ENCODE peak calls at places on chromosomes 13 and 19, in seven cellular contexts. V is neuronal stem cell, O is caudate nucleus, C is psoas muscle, Q is NCI-H446, W is EL, S is NCI-H345. N is an unnamed sample.

GRCh38 chr13:76014618-76015315 is 378.6 kb downstream of the LMO7 start:
- DNase-seq in W (peak; percentile 8), O (no peak), Q (no peak), C (no peak), V (no peak), S (no peak), N (peak; percentile 32)

GRCh38 chr13:43229506-43229905 is 206.1 kb downstream of the DNAJC15 start:
- DNase-seq in S (no peak), V (no peak), Q (peak; percentile 67), W (peak; percentile 87), O (no peak), C (no peak), N (peak; percentile 75)

GRCh38 chr13:40589285-40590109 is 76.9 kb downstream of the FOXO1 start:
- DNase-seq in C (peak; percentile 62), W (peak; percentile 31), S (no peak), V (peak; percentile 18), Q (peak; percentile 52), O (no peak), N (peak; percentile 70)

GRCh38 chr13:72253754-72254153 is 386.8 kb upstream of the DACH1 start:
- DNase-seq in C (no peak), V (no peak), Q (no peak), S (no peak), W (no peak), O (no peak), N (no peak)

GRCh38 chr13:78398743-78399410 is 204.5 kb downstream of the POU4F1 start:
- DNase-seq in C (no peak), O (no peak), W (no peak), S (no peak), Q (no peak), V (no peak), N (no peak)

GRCh38 chr13:77305276-77305675 is 21.6 kb downstream of the MYCBP2 start:
- DNase-seq in W (no peak), Q (no peak), C (no peak), O (no peak), V (no peak), S (no peak), N (peak; percentile 19)

GRCh38 chr13:43300817-43301216 is 277.4 kb downstream of the DNAJC15 start:
- DNase-seq in V (no peak), S (no peak), Q (peak; percentile 12), C (no peak), W (peak; percentile 71), O (no peak), N (no peak)

GRCh38 chr19:17235618-17236413 is 9.8 kb downstream of the OCEL1 start:
- DNase-seq in C (peak; percentile 86), S (peak; percentile 60), W (peak; percentile 79), V (peak; percentile 74), Q (peak; percentile 63), O (peak; percentile 19), N (peak; percentile 79)

GRCh38 chr19:39078436-39079200 is 5.5 kb upstream of the ACP7 start:
- DNase-seq in Q (no peak), O (peak; percentile 63), V (no peak), W (peak; percentile 97), S (no peak), C (no peak), N (peak; percentile 90)

GRCh38 chr19:10699650-10700335 is 1.4 kb upstream of the QTRT1 start:
- DNase-seq in S (peak; percentile 22), V (no peak), W (peak; percentile 66), O (no peak), Q (peak; percentile 77), C (no peak), N (peak; percentile 79)

GRCh38 chr19:55688422-55689218 is 13.6 kb downstream of the EPN1 start:
- DNase-seq in V (no peak), C (peak; percentile 44), Q (no peak), O (no peak), S (no peak), W (no peak), N (no peak)

GRCh38 chr19:7622933-7623685 is 6.2 kb downstream of the XAB2 start:
- DNase-seq in V (no peak), S (no peak), W (no peak), O (no peak), C (peak; percentile 35), Q (no peak), N (no peak)

GRCh38 chr13:100815476-100816046 is 141.0 kb upstream of the TMTC4 start:
- DNase-seq in O (no peak), C (no peak), V (no peak), Q (peak; percentile 14), W (no peak), S (no peak), N (no peak)

GRCh38 chr19:46515879-46516350 is 20.2 kb upstream of the PNMA8B start:
- DNase-seq in O (no peak), C (no peak), W (peak; percentile 44), V (no peak), Q (peak; percentile 67), S (peak; percentile 11), N (peak; percentile 67)

GRCh38 chr13:45257638-45258338 is 56.9 kb upstream of the KCTD4 start:
- DNase-seq in C (no peak), Q (no peak), W (peak; percentile 56), V (no peak), S (no peak), O (no peak), N (no peak)

GRCh38 chr19:3576696-3577443 is 4.1 kb downstream of the HMG20B start:
- DNase-seq in Q (no peak), C (peak; percentile 83), S (no peak), W (no peak), O (peak; percentile 10), V (no peak), N (peak; percentile 69)

GRCh38 chr19:39212377-39212742 is 8.3 kb upstream of the SYCN start:
- DNase-seq in Q (peak; percentile 17), V (no peak), W (peak; percentile 26), C (no peak), O (no peak), S (peak; percentile 35), N (peak; percentile 14)

GRCh38 chr13:53121879-53122278 is 93.3 kb downstream of the OLFM4 start:
- DNase-seq in V (no peak), Q (no peak), W (no peak), O (no peak), S (no peak), C (no peak), N (no peak)

GRCh38 chr13:49220035-49220855 is at the start of gene MLNR:
- DNase-seq in C (peak; percentile 58), W (no peak), S (peak; percentile 7), Q (peak; percentile 5), O (no peak), V (peak; percentile 35), N (no peak)

GRCh38 chr13:48840366-48840765 is 135.3 kb upstream of the FNDC3A start:
- DNase-seq in C (no peak), S (no peak), Q (no peak), O (no peak), V (no peak), W (no peak), N (no peak)

GRCh38 chr19:8242212-8242821 is 33.1 kb downstream of the CERS4 start:
- DNase-seq in Q (no peak), C (no peak), O (no peak), S (no peak), V (no peak), W (no peak), N (no peak)

GRCh38 chr13:101065314-101065713 is 351.0 kb downstream of the NALCN start:
- DNase-seq in C (no peak), S (no peak), W (peak; percentile 2), O (no peak), V (no peak), Q (no peak), N (peak; percentile 84)

GRCh38 chr13:47610687-47611086 is 390.4 kb downstream of the SUCLA2 start:
- DNase-seq in W (no peak), O (no peak), S (no peak), Q (no peak), C (no peak), V (no peak), N (no peak)

GRCh38 chr13:29551214-29551613 is 44.3 kb downstream of the SLC7A1 start:
- DNase-seq in O (no peak), S (no peak), C (no peak), V (no peak), W (no peak), Q (no peak), N (no peak)

GRCh38 chr13:20566424-20566916 is 487 bp upstream of the IFT88 start:
- DNase-seq in V (no peak), Q (no peak), C (no peak), W (peak; percentile 81), S (peak; percentile 81), O (no peak), N (no peak)

GRCh38 chr13:97855570-97855970 is 97.9 kb upstream of the IPO5 start:
- DNase-seq in V (peak; percentile 67), C (no peak), O (no peak), W (peak; percentile 80), S (peak; percentile 75), Q (peak; percentile 83), N (peak; percentile 90)

GRCh38 chr19:48696353-48697010 is 711 bp downstream of the FUT2 start:
- DNase-seq in V (no peak), O (no peak), Q (no peak), S (no peak), C (no peak), W (no peak), N (no peak)

GRCh38 chr13:98370806-98371553 is 193.9 kb upstream of the RNF113B start:
- DNase-seq in W (peak; percentile 86), Q (no peak), S (peak; percentile 37), V (no peak), O (no peak), C (peak; percentile 61), N (peak; percentile 85)

GRCh38 chr13:37835392-37835791 is 34.2 kb downstream of the TRPC4 start:
- DNase-seq in Q (no peak), S (no peak), W (no peak), C (no peak), V (no peak), O (no peak), N (no peak)

GRCh38 chr19:3954107-3954506 is 16.8 kb downstream of the DAPK3 start:
- DNase-seq in W (no peak), S (no peak), V (no peak), Q (no peak), C (no peak), O (no peak), N (no peak)

GRCh38 chr13:98755729-98756128 is 3.3 kb upstream of the SLC15A1 start:
- DNase-seq in O (no peak), W (no peak), Q (no peak), S (no peak), C (no peak), V (no peak), N (no peak)

GRCh38 chr13:30618186-30618937 is 642 bp downstream of the USPL1 start:
- DNase-seq in S (peak; percentile 24), W (no peak), Q (peak; percentile 3), C (peak; percentile 60), O (no peak), V (peak; percentile 18), N (peak; percentile 21)

GRCh38 chr13:37627428-37627827 is 28.9 kb upstream of the POSTN start:
- DNase-seq in V (no peak), C (no peak), O (no peak), S (peak; percentile 44), W (no peak), Q (no peak), N (no peak)

GRCh38 chr13:51525567-51526165 is 58.6 kb upstream of the WDFY2 start:
- DNase-seq in C (no peak), W (peak; percentile 51), S (no peak), Q (no peak), V (no peak), O (no peak), N (peak; percentile 16)

GRCh38 chr19:7550987-7551761 is 15.7 kb downstream of the PNPLA6 start:
- DNase-seq in C (peak; percentile 90), V (peak; percentile 90), O (peak; percentile 65), S (peak; percentile 7), W (peak; percentile 17), Q (no peak), N (peak; percentile 85)